ENCODE peak calls at places on chromosome 1, in five cellular contexts. O, H, W, X and M are unnamed samples.

GRCh38 chr1:166040635-166041034 is 126.2 kb downstream of the FAM78B start:
- DNase-seq in O (no peak), H (no peak), W (no peak), X (no peak), M (no peak)

GRCh38 chr1:177925006-177925405 is 44.9 kb downstream of the SEC16B start:
- DNase-seq in O (no peak), H (no peak), W (no peak), X (no peak), M (no peak)

GRCh38 chr1:203038891-203039608 is 12.8 kb downstream of the PPFIA4 start:
- DNase-seq in O (peak; percentile 89), H (peak; percentile 66), W (peak; percentile 75), X (peak; percentile 79), M (peak; percentile 72)

GRCh38 chr1:19866758-19867157 is 15.4 kb upstream of the OTUD3 start:
- DNase-seq in O (no peak), H (no peak), W (no peak), X (no peak), M (no peak)

GRCh38 chr1:20691872-20692271 is 25.9 kb downstream of the KIF17 start:
- DNase-seq in O (no peak), H (no peak), W (peak; percentile 5), X (no peak), M (no peak)

GRCh38 chr1:20726107-20726911 is 6.2 kb downstream of the SH2D5 start:
- DNase-seq in O (no peak), H (no peak), W (no peak), X (no peak), M (no peak)

GRCh38 chr1:243230914-243231313 is 24.2 kb downstream of the CEP170 start:
- DNase-seq in O (no peak), H (no peak), W (no peak), X (no peak), M (no peak)

GRCh38 chr1:100713636-100714035 is 5.9 kb upstream of the VCAM1 start:
- DNase-seq in O (no peak), H (no peak), W (no peak), X (no peak), M (no peak)

GRCh38 chr1:181485276-181486097 is 2.2 kb downstream of the CACNA1E start:
- DNase-seq in O (no peak), H (no peak), W (no peak), X (no peak), M (no peak)

GRCh38 chr1:51410568-51411460 is 80.5 kb upstream of the TTC39A start:
- DNase-seq in O (no peak), H (no peak), W (no peak), X (no peak), M (no peak)

GRCh38 chr1:8702848-8703810 is 114.3 kb downstream of the RERE start:
- DNase-seq in O (peak; percentile 97), H (peak; percentile 89), W (peak; percentile 94), X (peak; percentile 90), M (peak; percentile 93)

GRCh38 chr1:113195115-113195845 is 122.3 kb downstream of the LRIG2 start:
- DNase-seq in O (no peak), H (no peak), W (no peak), X (no peak), M (no peak)

GRCh38 chr1:65260851-65261473 is 48.4 kb upstream of the DNAJC6 start:
- DNase-seq in O (no peak), H (no peak), W (no peak), X (no peak), M (no peak)

GRCh38 chr1:9151326-9151860 is 22.5 kb upstream of the GPR157 start:
- DNase-seq in O (no peak), H (no peak), W (peak; percentile 64), X (peak; percentile 64), M (peak; percentile 40)

GRCh38 chr1:159821171-159821867 is 5.4 kb upstream of the SLAMF8 start:
- DNase-seq in O (no peak), H (no peak), W (no peak), X (no peak), M (no peak)

GRCh38 chr1:192610114-192610958 is 25.6 kb upstream of the RGS13 start:
- DNase-seq in O (no peak), H (no peak), W (no peak), X (no peak), M (no peak)

GRCh38 chr1:2936568-2937515 is 84.4 kb upstream of the ACTRT2 start:
- DNase-seq in O (peak; percentile 26), H (no peak), W (peak; percentile 12), X (no peak), M (no peak)

GRCh38 chr1:65795311-65795710 is 2.6 kb downstream of the PDE4B start:
- DNase-seq in O (no peak), H (no peak), W (no peak), X (no peak), M (no peak)

GRCh38 chr1:78114034-78114956 is 68.5 kb downstream of the GIPC2 start:
- DNase-seq in O (peak; percentile 75), H (peak; percentile 67), W (peak; percentile 50), X (peak; percentile 66), M (no peak)

GRCh38 chr1:2948751-2949680 is 72.3 kb upstream of the ACTRT2 start:
- DNase-seq in O (peak; percentile 18), H (no peak), W (peak; percentile 13), X (no peak), M (peak; percentile 8)

GRCh38 chr1:215054266-215054665 is 28.3 kb upstream of the KCNK2 start:
- DNase-seq in O (no peak), H (no peak), W (no peak), X (no peak), M (no peak)

GRCh38 chr1:223810586-223810985 is 35.2 kb downstream of the TP53BP2 start:
- DNase-seq in O (no peak), H (no peak), W (no peak), X (no peak), M (no peak)

GRCh38 chr1:87478231-87478630 is 149.6 kb downstream of the LMO4 start:
- DNase-seq in O (no peak), H (no peak), W (no peak), X (peak; percentile 19), M (peak; percentile 29)

GRCh38 chr1:147757015-147757990 is 3.1 kb downstream of the GJA5 start:
- DNase-seq in O (no peak), H (peak; percentile 51), W (no peak), X (no peak), M (no peak)

GRCh38 chr1:145740269-145740668 is 21.0 kb downstream of the CD160 start:
- DNase-seq in O (no peak), H (no peak), W (no peak), X (no peak), M (no peak)

GRCh38 chr1:26496881-26497280 is 24.6 kb downstream of the HMGN2 start:
- DNase-seq in O (no peak), H (no peak), W (no peak), X (no peak), M (no peak)

GRCh38 chr1:67746299-67746698 is 61.3 kb downstream of the GADD45A start:
- DNase-seq in O (no peak), H (no peak), W (no peak), X (no peak), M (no peak)

GRCh38 chr1:23691499-23692307 is at the start of gene RPL11:
- DNase-seq in O (peak; percentile 96), H (peak; percentile 94), W (peak; percentile 96), X (peak; percentile 95), M (peak; percentile 90)

GRCh38 chr1:61853545-61853944 is 111.3 kb downstream of the PATJ start:
- DNase-seq in O (no peak), H (no peak), W (no peak), X (no peak), M (no peak)

GRCh38 chr1:153635872-153636271 is 2.0 kb downstream of the CHTOP start:
- DNase-seq in O (no peak), H (no peak), W (no peak), X (no peak), M (no peak)

GRCh38 chr1:226975259-226975908 is 35.3 kb downstream of the COQ8A start:
- DNase-seq in O (peak; percentile 58), H (no peak), W (no peak), X (no peak), M (peak; percentile 25)
- H3K27ac ChIP-seq in O (peak overlapping the region; percentile 95), H (no peak overlapping the region), W (peak overlapping the region; percentile 89), X (peak overlapping the region; percentile 91), M (peak overlapping the region; percentile 99)

GRCh38 chr1:16173447-16174260 is 17.8 kb upstream of the EPHA2 start:
- DNase-seq in O (no peak), H (peak; percentile 72), W (no peak), X (no peak), M (no peak)

GRCh38 chr1:16174261-16174871 is 18.5 kb upstream of the EPHA2 start:
- DNase-seq in O (no peak), H (no peak), W (no peak), X (no peak), M (no peak)

GRCh38 chr1:16175610-16176553 is 20.0 kb upstream of the EPHA2 start:
- DNase-seq in O (peak; percentile 91), H (peak; percentile 82), W (peak; percentile 92), X (peak; percentile 91), M (peak; percentile 92)

GRCh38 chr1:16172964-16173446 is 17.1 kb upstream of the EPHA2 start:
- DNase-seq in O (no peak), H (no peak), W (no peak), X (no peak), M (no peak)

GRCh38 chr1:16174886-16175598 is 19.2 kb upstream of the EPHA2 start:
- DNase-seq in O (no peak), H (no peak), W (no peak), X (no peak), M (no peak)
- H3K4me1 ChIP-seq in O (peaks cover 9% of the 10 kb centered on the region), H (peaks cover 21% of the 10 kb centered on the region), W (peaks cover 24% of the 10 kb centered on the region), X (peaks cover 37% of the 10 kb centered on the region), M (peaks cover 52% of the 10 kb centered on the region)

GRCh38 chr1:31394628-31395193 is 18.3 kb upstream of the SERINC2 start:
- DNase-seq in O (peak; percentile 97), H (peak; percentile 84), W (peak; percentile 83), X (peak; percentile 81), M (peak; percentile 82)
- TF ChIP-seq CTCF in O (peak; percentile 92), H (peak; percentile 58), W (peak; percentile 93), X (peak; percentile 86), M (peak; percentile 90)

GRCh38 chr1:119040906-119041305 is 52.8 kb upstream of the TBX15 start:
- DNase-seq in O (peak; percentile 56), H (no peak), W (peak; percentile 51), X (no peak), M (no peak)

GRCh38 chr1:119047040-119047438 is 58.9 kb upstream of the TBX15 start:
- DNase-seq in O (no peak), H (no peak), W (no peak), X (no peak), M (no peak)

GRCh38 chr1:119048624-119049404 is 60.7 kb upstream of the TBX15 start:
- DNase-seq in O (no peak), H (no peak), W (no peak), X (no peak), M (no peak)

GRCh38 chr1:119045091-119045746 is 57.1 kb upstream of the TBX15 start:
- DNase-seq in O (no peak), H (no peak), W (no peak), X (no peak), M (no peak)

GRCh38 chr1:119046429-119047039 is 58.4 kb upstream of the TBX15 start:
- DNase-seq in O (no peak), H (no peak), W (peak; percentile 41), X (no peak), M (no peak)
- H3K27ac ChIP-seq in O (no peak overlapping the region), H (no peak overlapping the region), W (peak overlapping the region; percentile 29), X (peak overlapping the region; percentile 25), M (peak overlapping the region; percentile 47)

GRCh38 chr1:41890841-41891311 is 27.8 kb downstream of the HIVEP3 start:
- DNase-seq in O (peak; percentile 78), H (peak; percentile 32), W (peak; percentile 55), X (peak; percentile 50), M (peak; percentile 48)
- H3K4me1 ChIP-seq in O (peaks cover 38% of the 10 kb centered on the region), H (peaks cover 7% of the 10 kb centered on the region), W (peaks cover 12% of the 10 kb centered on the region), X (peaks cover 9% of the 10 kb centered on the region), M (peaks cover 53% of the 10 kb centered on the region)